ENCODE peak calls at places on chromosomes 2 and 18, in seven cellular contexts. G is IMR-90, U is transverse colon, C is body of pancreas, Q is H1, L is stomach, D is heart left ventricle. Y is an unnamed sample.

GRCh38 chr2:86243950-86244733 is 44.9 kb downstream of the MRPL35 start:
- DNase-seq in C (no peak), D (no peak), L (no peak), U (no peak), G (no peak), Q (no peak), Y (no peak)

GRCh38 chr18:37484893-37485834 is 80.4 kb downstream of the CELF4 start:
- DNase-seq in Q (peak), D (no peak), L (no peak), C (peak), U (peak), G (peak), Y (peak)

GRCh38 chr2:164913640-164914346 is 41.5 kb downstream of the SLC38A11 start:
- DNase-seq in U (no peak), G (peak), L (peak), D (no peak), Q (no peak), C (peak), Y (no peak)

GRCh38 chr2:173354601-173355131 is at the start of gene CDCA7:
- DNase-seq in Q (peak), L (peak), D (peak), U (peak), G (peak), C (peak), Y (peak)

GRCh38 chr2:6080837-6081541 is 388.8 kb downstream of the SOX11 start:
- DNase-seq in L (no peak), Q (no peak), U (no peak), D (no peak), G (no peak), C (peak), Y (peak)

GRCh38 chr2:45731146-45731545 is 79.7 kb downstream of the PRKCE start:
- DNase-seq in D (no peak), G (peak), Q (no peak), L (no peak), C (no peak), U (no peak), Y (no peak)

GRCh38 chr2:187985923-187986322 is 305.8 kb upstream of the GULP1 start:
- DNase-seq in G (peak), D (no peak), U (no peak), C (no peak), Q (no peak), L (no peak), Y (no peak)

GRCh38 chr2:8626572-8626971 is 55.3 kb upstream of the ID2 start:
- DNase-seq in G (no peak), D (no peak), U (no peak), L (no peak), C (no peak), Q (no peak), Y (no peak)

GRCh38 chr18:7740815-7741214 is 173.7 kb downstream of the PTPRM start:
- DNase-seq in C (no peak), L (no peak), G (peak), D (no peak), Q (no peak), U (no peak), Y (peak)

GRCh38 chr2:238425979-238426567 is 654 bp upstream of the ASB1 start:
- DNase-seq in D (no peak), C (peak), U (no peak), L (peak), G (peak), Q (no peak), Y (peak)

GRCh38 chr2:28368417-28368798 is 24.2 kb upstream of the FOSL2 start:
- DNase-seq in U (no peak), Q (no peak), L (no peak), C (no peak), D (no peak), G (no peak), Y (no peak)

GRCh38 chr2:28366149-28366495 is 26.5 kb upstream of the FOSL2 start:
- DNase-seq in L (no peak), C (no peak), U (no peak), G (no peak), D (no peak), Q (no peak), Y (no peak)

GRCh38 chr2:28365158-28365557 is 27.5 kb upstream of the FOSL2 start:
- DNase-seq in Q (no peak), G (no peak), L (no peak), D (no peak), C (no peak), U (no peak), Y (no peak)

GRCh38 chr2:28367667-28368416 is 24.8 kb upstream of the FOSL2 start:
- DNase-seq in U (peak), Q (no peak), G (no peak), D (no peak), L (no peak), C (no peak), Y (no peak)

DNA sequence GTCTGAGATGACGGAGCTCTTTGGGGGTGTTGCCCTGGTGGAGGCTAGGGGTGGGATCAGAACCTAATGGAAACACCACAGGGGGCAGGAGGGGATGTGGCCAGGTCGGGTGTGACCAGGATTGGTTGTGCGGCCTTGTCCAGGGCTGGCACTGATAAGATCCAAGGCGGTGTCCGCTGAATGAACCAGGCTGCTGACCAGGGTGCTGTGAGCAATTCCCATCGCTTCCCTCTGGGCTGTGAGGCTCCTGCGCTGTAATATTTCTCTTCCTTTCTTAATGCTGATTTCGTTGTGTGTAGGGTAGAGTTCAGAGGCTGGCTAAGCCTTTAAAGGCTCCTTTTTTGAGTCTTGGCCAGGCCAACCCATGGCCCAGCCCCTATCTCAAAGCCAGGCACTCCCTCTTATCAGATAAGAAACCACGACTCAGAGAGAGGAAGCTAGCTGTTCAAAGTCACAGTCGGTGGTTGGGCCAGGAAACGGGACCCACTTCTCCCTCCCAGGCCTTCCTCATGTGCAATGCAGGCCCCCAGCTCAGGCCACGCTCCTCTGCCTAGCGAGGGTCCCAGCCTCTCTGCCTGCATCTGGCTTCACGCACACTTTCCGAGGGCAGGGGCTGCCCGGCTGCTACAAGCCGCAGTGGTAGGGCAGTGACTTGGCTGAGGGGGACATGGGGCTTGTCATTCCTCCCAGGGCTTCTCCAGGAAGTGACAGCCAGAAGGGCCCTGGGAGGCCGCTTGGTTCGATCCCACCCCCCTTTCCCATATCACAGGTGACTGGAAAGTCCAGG is 26.0 kb upstream of the FOSL2 start:
- DNase-seq in U (peak), C (no peak), D (no peak), Q (no peak), G (no peak), L (peak), Y (no peak)
- TF ChIP-seq POLR2A in U (peak), C (no peak), D (no peak), Q (no peak), G (no peak), L (no peak), Y (no peak)

GRCh38 chr2:233418052-233418760 is 63.9 kb downstream of the DGKD start:
- DNase-seq in Q (no peak), C (no peak), L (peak), U (no peak), D (no peak), G (no peak), Y (peak)

GRCh38 chr2:233419626-233420431 is 65.5 kb downstream of the DGKD start:
- DNase-seq in U (no peak), L (peak), G (peak), D (no peak), C (no peak), Q (no peak), Y (no peak)

GRCh38 chr2:233417282-233417681 is 63.0 kb downstream of the DGKD start:
- DNase-seq in L (peak), C (no peak), G (no peak), D (no peak), U (no peak), Q (no peak), Y (no peak)

GRCh38 chr2:233421091-233421816 is 67.0 kb downstream of the DGKD start:
- DNase-seq in Q (no peak), L (peak), D (no peak), C (no peak), G (no peak), U (no peak), Y (no peak)

GRCh38 chr2:233418761-233419625 is 64.7 kb downstream of the DGKD start:
- DNase-seq in G (peak), C (no peak), D (peak), U (no peak), L (peak), Q (no peak), Y (peak)
- TF ChIP-seq POLR2A in G (no peak), C (peak), D (no peak), U (no peak), L (no peak), Q (no peak), Y (no peak)

GRCh38 chr2:37634914-37635358 is 36.5 kb downstream of the CDC42EP3 start:
- DNase-seq in C (no peak), G (no peak), L (no peak), Q (no peak), U (no peak), D (no peak), Y (no peak)

GRCh38 chr2:37632310-37632709 is 39.1 kb downstream of the CDC42EP3 start:
- DNase-seq in L (no peak), D (no peak), Q (no peak), U (no peak), C (no peak), G (peak), Y (no peak)

GRCh38 chr2:37635359-37636208 is 35.9 kb downstream of the CDC42EP3 start:
- DNase-seq in D (no peak), Q (no peak), G (peak), U (peak), L (no peak), C (no peak), Y (no peak)

GRCh38 chr2:37633234-37633633 is 38.2 kb downstream of the CDC42EP3 start:
- DNase-seq in C (no peak), G (no peak), U (no peak), L (no peak), Q (no peak), D (no peak), Y (no peak)

DNA sequence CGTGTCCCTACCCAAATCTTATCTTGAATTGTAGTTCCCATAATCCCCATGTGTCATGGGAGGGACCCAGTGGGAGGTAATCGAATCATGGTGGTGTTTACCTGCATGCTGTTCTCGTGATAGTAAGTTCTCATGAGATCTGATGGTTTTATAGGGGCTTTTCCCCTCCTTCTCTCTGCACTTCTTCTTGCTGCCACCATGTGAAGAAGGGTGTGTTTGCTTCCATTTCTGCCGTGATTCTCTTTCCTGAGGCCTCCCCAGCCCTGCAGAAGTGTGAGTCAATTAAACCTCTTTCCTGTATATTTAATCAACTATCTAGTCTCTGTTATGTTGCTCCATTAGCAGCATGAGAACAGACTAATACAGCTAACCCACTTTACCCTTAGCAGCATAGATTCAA is 37.6 kb downstream of the CDC42EP3 start:
- DNase-seq in G (no peak), U (no peak), D (no peak), C (no peak), Q (no peak), L (no peak), Y (no peak)
- TF ChIP-seq POLR2A in G (no peak), U (no peak), D (no peak), C (no peak), Q (no peak), L (no peak), Y (no peak)

DNA sequence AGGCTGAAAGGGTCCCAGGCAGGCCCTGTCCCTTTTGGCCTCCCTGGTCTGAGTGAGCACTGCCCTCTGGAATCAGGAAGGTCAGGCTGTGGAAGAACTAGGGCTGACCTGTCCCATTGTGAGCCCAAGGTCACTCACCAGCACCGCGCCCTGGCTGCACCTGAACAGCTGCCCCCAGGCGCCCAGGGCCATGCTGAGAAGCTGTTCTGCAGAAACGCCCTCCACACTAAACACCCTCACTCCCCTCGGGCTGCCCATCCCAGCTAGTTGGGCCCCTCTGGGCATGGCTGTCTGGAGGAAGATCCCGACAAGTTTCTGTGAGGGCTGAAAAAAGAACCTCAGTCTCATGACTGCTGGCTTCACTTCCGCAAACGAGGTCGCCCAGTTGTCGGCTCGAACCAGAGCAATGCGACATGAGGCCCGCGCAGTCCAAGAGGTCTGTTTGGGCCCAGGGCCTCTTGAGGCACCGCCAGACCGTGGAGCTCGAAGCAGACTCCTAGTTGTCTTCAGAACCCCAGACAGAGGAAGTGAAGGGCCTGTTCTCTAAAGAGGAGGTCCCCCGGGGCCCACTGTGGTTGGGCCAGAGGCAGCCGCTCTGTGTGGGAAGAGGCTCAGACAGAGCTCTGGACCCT is 64.4 kb downstream of the INPP5D start:
- DNase-seq in D (no peak), G (no peak), U (peak), Q (no peak), L (no peak), C (no peak), Y (no peak)
- TF ChIP-seq POLR2A in D (no peak), G (no peak), U (no peak), Q (no peak), L (no peak), C (no peak), Y (no peak)

GRCh38 chr18:46716336-46716735 is 40.5 kb downstream of the ST8SIA5 start:
- DNase-seq in U (no peak), Q (no peak), D (no peak), L (no peak), G (no peak), C (no peak), Y (no peak)

GRCh38 chr18:46716827-46717226 is 40.0 kb downstream of the ST8SIA5 start:
- DNase-seq in Q (no peak), C (no peak), G (no peak), U (no peak), L (no peak), D (no peak), Y (no peak)

GRCh38 chr18:46711444-46711863 is 45.4 kb downstream of the ST8SIA5 start:
- DNase-seq in C (no peak), U (no peak), Q (no peak), L (no peak), G (no peak), D (peak), Y (no peak)

GRCh38 chr18:46715062-46715461 is 41.8 kb downstream of the ST8SIA5 start:
- DNase-seq in G (no peak), U (no peak), Q (no peak), L (no peak), D (no peak), C (no peak), Y (no peak)

DNA sequence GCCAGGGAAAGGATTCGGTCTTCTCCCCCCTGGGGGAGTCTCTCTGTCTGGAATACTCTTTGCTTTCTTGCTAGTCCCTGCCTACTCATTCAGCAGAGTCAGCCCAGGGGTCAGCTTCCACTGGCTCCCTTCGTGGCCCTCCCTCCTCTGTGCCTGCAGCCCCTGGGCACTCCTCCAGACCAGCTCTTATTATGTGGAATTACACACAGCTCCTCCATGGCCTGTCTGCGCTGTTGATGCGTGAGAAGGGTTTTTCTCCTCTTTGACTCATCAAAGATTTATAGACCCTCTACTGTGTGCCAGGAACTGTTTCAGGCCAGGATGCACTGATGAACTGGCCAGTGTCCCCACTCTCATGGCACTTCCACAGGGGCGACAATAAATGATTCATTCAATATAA is 44.4 kb downstream of the ST8SIA5 start:
- DNase-seq in C (no peak), D (no peak), L (no peak), Q (no peak), U (no peak), G (peak), Y (no peak)
- TF ChIP-seq POLR2A in C (no peak), D (no peak), L (no peak), Q (no peak), U (no peak), G (no peak), Y (no peak)

GRCh38 chr2:60882971-60883753 is 1.8 kb downstream of the REL start:
- DNase-seq in C (peak), L (no peak), Q (no peak), D (no peak), U (peak), G (peak), Y (no peak)
- TF ChIP-seq POLR2A in C (no peak), L (no peak), Q (no peak), D (no peak), U (peak), G (no peak), Y (no peak)

GRCh38 chr2:126751477-126751876 is 95.5 kb downstream of the GYPC start:
- DNase-seq in G (no peak), L (no peak), U (no peak), C (no peak), D (no peak), Q (no peak), Y (no peak)

GRCh38 chr2:126749537-126749936 is 93.6 kb downstream of the GYPC start:
- DNase-seq in D (no peak), C (no peak), Q (no peak), U (no peak), G (peak), L (no peak), Y (no peak)

GRCh38 chr2:126748929-126749518 is 93.1 kb downstream of the GYPC start:
- DNase-seq in Q (no peak), G (no peak), U (no peak), L (no peak), D (no peak), C (no peak), Y (no peak)

GRCh38 chr2:126750506-126750905 is 94.5 kb downstream of the GYPC start:
- DNase-seq in C (no peak), Q (no peak), L (no peak), D (no peak), G (no peak), U (no peak), Y (no peak)

GRCh38 chr2:126748188-126748760 is 92.3 kb downstream of the GYPC start:
- DNase-seq in L (no peak), D (no peak), Q (no peak), G (no peak), C (no peak), U (no peak), Y (no peak)
- TF ChIP-seq POLR2A in L (no peak), D (no peak), Q (no peak), G (no peak), C (no peak), U (no peak), Y (no peak)

GRCh38 chr2:239499989-239500914 is 99.4 kb upstream of the HDAC4 start:
- DNase-seq in Q (no peak), U (no peak), D (no peak), C (no peak), L (no peak), G (no peak), Y (no peak)
- TF ChIP-seq POLR2A in Q (no peak), U (no peak), D (no peak), C (no peak), L (no peak), G (no peak), Y (no peak)

DNA sequence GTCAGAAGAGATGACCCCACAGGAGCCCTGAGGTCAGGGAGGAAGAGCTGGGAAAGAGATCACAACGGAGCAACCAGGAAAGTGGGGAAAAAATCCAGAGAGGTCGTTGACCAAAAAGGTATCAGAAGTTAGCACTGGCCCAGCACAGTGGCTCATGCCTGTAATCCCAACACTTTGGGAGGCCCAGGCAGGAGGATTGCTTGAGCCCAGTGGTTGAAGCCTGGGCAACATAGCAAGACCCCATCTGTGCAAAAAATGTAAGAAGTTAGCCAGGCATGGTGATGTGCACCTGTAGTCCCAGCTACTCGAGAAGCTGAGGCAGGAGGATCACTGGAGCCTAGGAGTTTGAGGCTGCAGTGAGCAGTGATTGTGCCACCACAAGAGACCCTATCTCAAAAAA is 121.5 kb downstream of the GBX2 start:
- DNase-seq in L (no peak), C (no peak), D (no peak), U (no peak), G (no peak), Q (no peak), Y (no peak)
- TF ChIP-seq POLR2A in L (no peak), C (no peak), D (no peak), U (no peak), G (no peak), Q (no peak), Y (no peak)